ENCODE peak calls at places on chromosomes 4 and X, in ten cellular contexts. One of them, this sample, is unnamed.

GRCh38 chrX:112826020-112826419 is 14.6 kb downstream of the AMOT start:
- DNase-seq in endothelial cell of umbilical vein: no peak
- DNase-seq in lung: no peak
- DNase-seq in HepG2: no peak
- DNase-seq in effector memory CD4-positive, alpha-beta T cell: no peak
- DNase-seq in body of pancreas: no peak
- DNase-seq in adrenal gland: no peak
- DNase-seq in Karpas-422: no peak
- DNase-seq in keratinocyte: no peak
- DNase-seq in epithelial cell of prostate: no peak
- DNase-seq in this sample: no peak

GRCh38 chrX:155313766-155314165 is 20.6 kb downstream of the CLIC2 start:
- DNase-seq in endothelial cell of umbilical vein: no peak
- DNase-seq in lung: no peak
- DNase-seq in HepG2: no peak
- DNase-seq in effector memory CD4-positive, alpha-beta T cell: no peak
- DNase-seq in body of pancreas: no peak
- DNase-seq in adrenal gland: no peak
- DNase-seq in Karpas-422: no peak
- DNase-seq in keratinocyte: no peak
- DNase-seq in epithelial cell of prostate: no peak
- DNase-seq in this sample: no peak

GRCh38 chr4:168677879-168678278 is 181.0 kb downstream of the PALLD start:
- DNase-seq in endothelial cell of umbilical vein: no peak
- DNase-seq in lung: no peak
- DNase-seq in HepG2: peak; percentile 10
- DNase-seq in effector memory CD4-positive, alpha-beta T cell: no peak
- DNase-seq in body of pancreas: no peak
- DNase-seq in adrenal gland: no peak
- DNase-seq in Karpas-422: no peak
- DNase-seq in keratinocyte: no peak
- DNase-seq in epithelial cell of prostate: no peak
- DNase-seq in this sample: no peak

GRCh38 chr4:121192013-121192412 is 27.9 kb upstream of the TNIP3 start:
- DNase-seq in endothelial cell of umbilical vein: no peak
- DNase-seq in lung: no peak
- DNase-seq in HepG2: no peak
- DNase-seq in effector memory CD4-positive, alpha-beta T cell: no peak
- DNase-seq in body of pancreas: no peak
- DNase-seq in adrenal gland: no peak
- DNase-seq in Karpas-422: no peak
- DNase-seq in keratinocyte: no peak
- DNase-seq in epithelial cell of prostate: no peak
- DNase-seq in this sample: no peak

GRCh38 chr4:32010221-32010620 is 1290.1 kb downstream of the PCDH7 start:
- DNase-seq in endothelial cell of umbilical vein: no peak
- DNase-seq in lung: no peak
- DNase-seq in HepG2: no peak
- DNase-seq in effector memory CD4-positive, alpha-beta T cell: no peak
- DNase-seq in body of pancreas: no peak
- DNase-seq in adrenal gland: no peak
- DNase-seq in Karpas-422: no peak
- DNase-seq in keratinocyte: no peak
- DNase-seq in epithelial cell of prostate: no peak
- DNase-seq in this sample: no peak

GRCh38 chrX:13816899-13817298 is at the start of gene GPM6B:
- DNase-seq in endothelial cell of umbilical vein: no peak
- DNase-seq in lung: no peak
- DNase-seq in HepG2: no peak
- DNase-seq in effector memory CD4-positive, alpha-beta T cell: no peak
- DNase-seq in body of pancreas: no peak
- DNase-seq in adrenal gland: no peak
- DNase-seq in Karpas-422: no peak
- DNase-seq in keratinocyte: no peak
- DNase-seq in epithelial cell of prostate: no peak
- DNase-seq in this sample: no peak

GRCh38 chr4:38292529-38292928 is 332.3 kb downstream of the PTTG2 start:
- DNase-seq in endothelial cell of umbilical vein: no peak
- DNase-seq in lung: no peak
- DNase-seq in HepG2: peak; percentile 4
- DNase-seq in effector memory CD4-positive, alpha-beta T cell: no peak
- DNase-seq in body of pancreas: no peak
- DNase-seq in adrenal gland: no peak
- DNase-seq in Karpas-422: no peak
- DNase-seq in keratinocyte: no peak
- DNase-seq in epithelial cell of prostate: no peak
- DNase-seq in this sample: no peak

GRCh38 chrX:123219916-123220315 is 35.8 kb downstream of the GRIA3 start:
- DNase-seq in endothelial cell of umbilical vein: no peak
- DNase-seq in lung: no peak
- DNase-seq in HepG2: peak; percentile 11
- DNase-seq in effector memory CD4-positive, alpha-beta T cell: no peak
- DNase-seq in body of pancreas: peak; percentile 24
- DNase-seq in adrenal gland: peak; percentile 57
- DNase-seq in Karpas-422: no peak
- DNase-seq in keratinocyte: no peak
- DNase-seq in epithelial cell of prostate: no peak
- DNase-seq in this sample: no peak

GRCh38 chr4:85686398-85686797 is 211.4 kb downstream of the ARHGAP24 start:
- DNase-seq in endothelial cell of umbilical vein: no peak
- DNase-seq in lung: no peak
- DNase-seq in HepG2: no peak
- DNase-seq in effector memory CD4-positive, alpha-beta T cell: no peak
- DNase-seq in body of pancreas: no peak
- DNase-seq in adrenal gland: no peak
- DNase-seq in Karpas-422: no peak
- DNase-seq in keratinocyte: no peak
- DNase-seq in epithelial cell of prostate: no peak
- DNase-seq in this sample: no peak

GRCh38 chr4:83455300-83456183 is at the start of the genes HELQ and MRPS18C:
- DNase-seq in endothelial cell of umbilical vein: peak; percentile 99
- DNase-seq in lung: peak; percentile 98
- DNase-seq in HepG2: peak; percentile 99
- DNase-seq in effector memory CD4-positive, alpha-beta T cell: peak; percentile 94
- DNase-seq in body of pancreas: peak; percentile 98
- DNase-seq in adrenal gland: peak; percentile 99
- DNase-seq in Karpas-422: peak; percentile 97
- DNase-seq in keratinocyte: peak; percentile 89
- DNase-seq in epithelial cell of prostate: peak; percentile 83
- DNase-seq in this sample: peak; percentile 97
- H3K27ac ChIP-seq in endothelial cell of umbilical vein: peak within 1 kb of the TSS; percentile 88
- H3K27ac ChIP-seq in lung: peak within 1 kb of the TSS; percentile 98
- H3K27ac ChIP-seq in HepG2: peak within 1 kb of the TSS; percentile 93
- H3K27ac ChIP-seq in effector memory CD4-positive, alpha-beta T cell: peak within 1 kb of the TSS; percentile 99
- H3K27ac ChIP-seq in body of pancreas: peak within 1 kb of the TSS; percentile 97
- H3K27ac ChIP-seq in adrenal gland: peak within 1 kb of the TSS; percentile 99
- H3K27ac ChIP-seq in Karpas-422: peak within 1 kb of the TSS; percentile 41
- H3K27ac ChIP-seq in keratinocyte: peak within 1 kb of the TSS; percentile 92
- H3K27ac ChIP-seq in epithelial cell of prostate: peak within 1 kb of the TSS; percentile 74
- H3K27ac ChIP-seq in this sample: peak within 1 kb of the TSS; percentile 91

GRCh38 chr4:2868840-2869487 is 25.3 kb downstream of the ADD1 start:
- DNase-seq in endothelial cell of umbilical vein: no peak
- DNase-seq in lung: no peak
- DNase-seq in HepG2: no peak
- DNase-seq in effector memory CD4-positive, alpha-beta T cell: no peak
- DNase-seq in body of pancreas: peak; percentile 22
- DNase-seq in adrenal gland: no peak
- DNase-seq in Karpas-422: no peak
- DNase-seq in keratinocyte: no peak
- DNase-seq in epithelial cell of prostate: no peak
- DNase-seq in this sample: no peak

GRCh38 chr4:2866160-2866861 is 22.7 kb downstream of the ADD1 start:
- DNase-seq in endothelial cell of umbilical vein: no peak
- DNase-seq in lung: no peak
- DNase-seq in HepG2: peak; percentile 31
- DNase-seq in effector memory CD4-positive, alpha-beta T cell: no peak
- DNase-seq in body of pancreas: no peak
- DNase-seq in adrenal gland: no peak
- DNase-seq in Karpas-422: no peak
- DNase-seq in keratinocyte: no peak
- DNase-seq in epithelial cell of prostate: no peak
- DNase-seq in this sample: no peak

GRCh38 chr4:2869659-2870058 is 26.0 kb downstream of the ADD1 start:
- DNase-seq in endothelial cell of umbilical vein: no peak
- DNase-seq in lung: no peak
- DNase-seq in HepG2: no peak
- DNase-seq in effector memory CD4-positive, alpha-beta T cell: no peak
- DNase-seq in body of pancreas: no peak
- DNase-seq in adrenal gland: no peak
- DNase-seq in Karpas-422: no peak
- DNase-seq in keratinocyte: no peak
- DNase-seq in epithelial cell of prostate: no peak
- DNase-seq in this sample: no peak

GRCh38 chr4:2866891-2867290 is 23.2 kb downstream of the ADD1 start:
- DNase-seq in endothelial cell of umbilical vein: no peak
- DNase-seq in lung: no peak
- DNase-seq in HepG2: no peak
- DNase-seq in effector memory CD4-positive, alpha-beta T cell: no peak
- DNase-seq in body of pancreas: no peak
- DNase-seq in adrenal gland: no peak
- DNase-seq in Karpas-422: no peak
- DNase-seq in keratinocyte: no peak
- DNase-seq in epithelial cell of prostate: no peak
- DNase-seq in this sample: no peak

DNA sequence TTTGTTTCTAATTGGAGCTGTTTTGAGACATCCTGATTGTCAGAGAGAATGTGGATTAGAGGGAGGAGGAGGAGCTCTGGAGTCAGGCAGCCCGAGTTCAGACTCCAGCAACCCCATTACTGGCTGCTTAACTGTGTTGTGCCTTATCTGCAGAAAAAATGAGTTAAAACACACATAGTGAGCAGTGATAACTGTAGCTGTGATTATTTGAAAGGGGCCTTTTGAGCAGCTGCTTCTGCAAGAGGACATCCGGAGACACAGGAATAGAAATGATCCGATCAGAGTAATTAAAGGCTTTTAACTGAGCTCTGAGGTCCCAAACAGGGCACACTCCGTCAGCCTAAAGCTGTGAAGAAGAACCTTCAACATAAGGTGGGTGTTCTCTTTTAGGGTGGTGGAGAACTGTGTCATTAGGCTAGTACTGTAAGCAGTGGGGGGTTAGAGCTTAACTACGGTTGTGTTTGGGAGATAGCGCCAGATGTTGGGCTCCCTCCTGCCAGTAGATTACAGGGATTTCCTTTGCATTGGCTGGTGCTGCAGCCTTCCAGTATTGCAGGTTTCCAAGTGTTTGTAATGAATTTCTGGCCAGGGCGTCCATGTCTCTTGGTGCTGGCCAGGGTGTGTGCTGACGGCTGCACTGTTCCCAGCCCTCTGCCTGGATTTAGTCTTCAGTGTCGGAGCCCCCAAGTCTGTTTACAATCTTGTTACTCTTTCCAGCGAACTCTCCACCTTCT is 24.3 kb downstream of the ADD1 start:
- DNase-seq in endothelial cell of umbilical vein: peak; percentile 61
- DNase-seq in lung: no peak
- DNase-seq in HepG2: peak; percentile 32
- DNase-seq in effector memory CD4-positive, alpha-beta T cell: no peak
- DNase-seq in body of pancreas: peak; percentile 53
- DNase-seq in adrenal gland: no peak
- DNase-seq in Karpas-422: no peak
- DNase-seq in keratinocyte: no peak
- DNase-seq in epithelial cell of prostate: no peak
- DNase-seq in this sample: no peak
- H3K27ac ChIP-seq in endothelial cell of umbilical vein: no peak overlapping the region
- H3K27ac ChIP-seq in lung: peak overlapping the region; percentile 81
- H3K27ac ChIP-seq in HepG2: peak overlapping the region; percentile 67
- H3K27ac ChIP-seq in effector memory CD4-positive, alpha-beta T cell: no peak overlapping the region
- H3K27ac ChIP-seq in body of pancreas: peak overlapping the region; percentile 66
- H3K27ac ChIP-seq in adrenal gland: peak overlapping the region; percentile 59
- H3K27ac ChIP-seq in Karpas-422: no peak overlapping the region
- H3K27ac ChIP-seq in keratinocyte: no peak overlapping the region
- H3K27ac ChIP-seq in epithelial cell of prostate: no peak overlapping the region
- H3K27ac ChIP-seq in this sample: peak overlapping the region; percentile 40

GRCh38 chr4:155237567-155237966 is 29.1 kb downstream of the NPY2R start:
- DNase-seq in endothelial cell of umbilical vein: no peak
- DNase-seq in lung: no peak
- DNase-seq in HepG2: no peak
- DNase-seq in effector memory CD4-positive, alpha-beta T cell: no peak
- DNase-seq in body of pancreas: no peak
- DNase-seq in adrenal gland: no peak
- DNase-seq in Karpas-422: no peak
- DNase-seq in keratinocyte: no peak
- DNase-seq in epithelial cell of prostate: no peak
- DNase-seq in this sample: no peak

GRCh38 chr4:155245105-155245504 is 36.7 kb downstream of the NPY2R start:
- DNase-seq in endothelial cell of umbilical vein: no peak
- DNase-seq in lung: no peak
- DNase-seq in HepG2: no peak
- DNase-seq in effector memory CD4-positive, alpha-beta T cell: no peak
- DNase-seq in body of pancreas: no peak
- DNase-seq in adrenal gland: no peak
- DNase-seq in Karpas-422: no peak
- DNase-seq in keratinocyte: no peak
- DNase-seq in epithelial cell of prostate: no peak
- DNase-seq in this sample: no peak

GRCh38 chr4:155241664-155242063 is 33.2 kb downstream of the NPY2R start:
- DNase-seq in endothelial cell of umbilical vein: no peak
- DNase-seq in lung: no peak
- DNase-seq in HepG2: no peak
- DNase-seq in effector memory CD4-positive, alpha-beta T cell: no peak
- DNase-seq in body of pancreas: no peak
- DNase-seq in adrenal gland: no peak
- DNase-seq in Karpas-422: no peak
- DNase-seq in keratinocyte: no peak
- DNase-seq in epithelial cell of prostate: no peak
- DNase-seq in this sample: no peak

DNA sequence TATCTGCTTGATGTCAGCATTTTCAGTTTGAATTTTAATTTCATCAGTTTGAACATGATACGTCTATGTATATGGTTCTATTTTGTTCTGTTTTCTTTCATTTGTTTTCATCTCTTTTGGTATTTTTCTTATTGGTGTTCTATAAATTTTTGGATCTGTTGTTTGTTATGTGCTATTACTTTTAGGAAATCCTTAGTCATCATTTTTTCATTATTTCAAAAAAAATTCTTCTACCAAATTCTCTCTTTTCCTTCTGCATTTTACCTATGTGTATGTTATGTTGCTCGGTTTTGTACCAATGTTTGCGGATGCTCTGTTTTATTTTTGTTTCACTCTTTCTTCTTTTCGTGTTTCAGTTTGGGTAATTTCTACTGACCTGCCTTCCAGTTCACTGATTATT is 32.8 kb downstream of the NPY2R start:
- DNase-seq in endothelial cell of umbilical vein: no peak
- DNase-seq in lung: no peak
- DNase-seq in HepG2: no peak
- DNase-seq in effector memory CD4-positive, alpha-beta T cell: no peak
- DNase-seq in body of pancreas: no peak
- DNase-seq in adrenal gland: no peak
- DNase-seq in Karpas-422: no peak
- DNase-seq in keratinocyte: no peak
- DNase-seq in epithelial cell of prostate: no peak
- DNase-seq in this sample: no peak
- H3K27ac ChIP-seq in endothelial cell of umbilical vein: no peak overlapping the region
- H3K27ac ChIP-seq in lung: no peak overlapping the region
- H3K27ac ChIP-seq in HepG2: no peak overlapping the region
- H3K27ac ChIP-seq in effector memory CD4-positive, alpha-beta T cell: no peak overlapping the region
- H3K27ac ChIP-seq in body of pancreas: no peak overlapping the region
- H3K27ac ChIP-seq in adrenal gland: no peak overlapping the region
- H3K27ac ChIP-seq in Karpas-422: no peak overlapping the region
- H3K27ac ChIP-seq in keratinocyte: no peak overlapping the region
- H3K27ac ChIP-seq in epithelial cell of prostate: no peak overlapping the region
- H3K27ac ChIP-seq in this sample: no peak overlapping the region

GRCh38 chr4:187433141-187433540 is 562.4 kb upstream of the ZFP42 start:
- DNase-seq in endothelial cell of umbilical vein: no peak
- DNase-seq in lung: no peak
- DNase-seq in HepG2: no peak
- DNase-seq in effector memory CD4-positive, alpha-beta T cell: no peak
- DNase-seq in body of pancreas: no peak
- DNase-seq in adrenal gland: no peak
- DNase-seq in Karpas-422: no peak
- DNase-seq in keratinocyte: no peak
- DNase-seq in epithelial cell of prostate: no peak
- DNase-seq in this sample: no peak
- H3K27ac ChIP-seq in endothelial cell of umbilical vein: no peak overlapping the region
- H3K27ac ChIP-seq in lung: no peak overlapping the region
- H3K27ac ChIP-seq in HepG2: no peak overlapping the region
- H3K27ac ChIP-seq in effector memory CD4-positive, alpha-beta T cell: no peak overlapping the region
- H3K27ac ChIP-seq in body of pancreas: no peak overlapping the region
- H3K27ac ChIP-seq in adrenal gland: no peak overlapping the region
- H3K27ac ChIP-seq in Karpas-422: no peak overlapping the region
- H3K27ac ChIP-seq in keratinocyte: no peak overlapping the region
- H3K27ac ChIP-seq in epithelial cell of prostate: no peak overlapping the region
- H3K27ac ChIP-seq in this sample: no peak overlapping the region

This sample was measured in caudate nucleus.